ENCODE peak calls at places on chromosomes 3 and 15, in eight cellular contexts. Y, F, C, M, Q, O, L and P are unnamed samples.

GRCh38 chr3:129304553-129305222 is 26.0 kb downstream of the HMCES start:
- DNase-seq in M (no peak), Q (no peak), F (no peak), C (peak), Y (no peak), O (no peak), L (no peak), P (no peak)

GRCh38 chr15:95620934-95621579 is 709.4 kb upstream of the NR2F2 start:
- DNase-seq in F (peak), O (no peak), M (peak), Q (no peak), L (no peak), Y (no peak), C (peak), P (no peak)

GRCh38 chr3:126616931-126617330 is 38.0 kb downstream of the TXNRD3 start:
- DNase-seq in F (no peak), L (no peak), Y (no peak), Q (no peak), C (no peak), M (no peak), O (no peak), P (no peak)

GRCh38 chr3:16522820-16523219 is 9.3 kb upstream of the RFTN1 start:
- DNase-seq in Y (no peak), M (no peak), L (no peak), Q (no peak), C (no peak), F (no peak), O (no peak), P (no peak)

GRCh38 chr15:42385206-42385979 is 26.1 kb downstream of the CAPN3 start:
- DNase-seq in O (peak), Q (no peak), Y (peak), C (peak), L (no peak), F (no peak), M (peak), P (peak)

GRCh38 chr3:134378384-134378783 is 4.1 kb upstream of the AMOTL2 start:
- DNase-seq in O (peak), Y (peak), C (peak), Q (no peak), M (no peak), L (no peak), F (no peak), P (peak)

GRCh38 chr3:16174389-16174788 is at the start of gene GALNT15:
- DNase-seq in M (peak), O (no peak), Q (peak), F (peak), Y (no peak), L (peak), C (peak), P (no peak)

GRCh38 chr3:94069242-94069813 is 6.5 kb downstream of the NSUN3 start:
- DNase-seq in C (peak), Y (peak), L (no peak), M (peak), O (no peak), F (no peak), Q (no peak), P (no peak)

GRCh38 chr3:70854108-70854507 is 541.7 kb upstream of the MDFIC2 start:
- DNase-seq in Q (no peak), M (no peak), F (no peak), O (no peak), L (no peak), Y (no peak), C (no peak), P (no peak)

GRCh38 chr15:45100884-45101622 is 12.9 kb downstream of the DUOX2 start:
- DNase-seq in Q (peak), C (no peak), M (peak), L (no peak), F (no peak), Y (no peak), O (no peak), P (no peak)

DNA sequence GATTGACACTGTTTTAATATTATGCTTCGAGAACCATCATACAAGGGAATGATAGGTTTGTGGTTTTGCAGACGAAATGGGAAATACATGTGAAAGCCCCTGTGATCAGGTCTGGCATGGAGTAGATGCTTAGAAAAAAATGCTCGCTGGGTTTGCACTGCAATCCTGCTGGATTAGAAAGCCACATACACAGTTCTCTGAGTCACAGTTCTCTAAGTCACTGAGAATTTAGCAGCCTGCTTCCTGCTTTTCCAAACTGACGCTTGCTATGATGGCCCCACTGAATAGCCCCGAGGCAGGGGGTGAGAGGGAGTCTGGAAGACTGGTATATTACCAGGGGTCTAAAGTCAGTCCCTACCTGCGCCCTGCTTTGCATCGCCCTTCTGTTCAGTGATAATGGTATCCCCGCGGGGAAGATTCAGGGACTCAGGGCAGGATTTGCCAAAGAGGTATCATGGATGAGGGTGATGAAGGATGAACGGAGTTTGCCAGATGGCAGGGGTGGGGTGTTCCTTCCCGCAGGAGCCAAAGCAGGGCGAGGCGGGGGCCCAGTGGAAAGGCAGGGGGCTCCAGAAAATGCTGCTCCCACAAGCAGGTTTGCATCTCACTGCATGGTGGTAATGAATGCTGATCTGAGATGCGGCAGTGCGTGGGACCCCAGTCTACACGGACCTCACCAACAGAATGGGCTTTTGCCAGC is 82.3 kb downstream of the IQSEC1 start:
- DNase-seq in M (peak), F (peak), Y (no peak), Q (no peak), L (no peak), C (peak), O (no peak), P (no peak)
- H3K4me3 ChIP-seq in M (peak), F (no peak), Y (no peak), Q (no peak), L (no peak), C (no peak), O (no peak), P (no peak)

DNA sequence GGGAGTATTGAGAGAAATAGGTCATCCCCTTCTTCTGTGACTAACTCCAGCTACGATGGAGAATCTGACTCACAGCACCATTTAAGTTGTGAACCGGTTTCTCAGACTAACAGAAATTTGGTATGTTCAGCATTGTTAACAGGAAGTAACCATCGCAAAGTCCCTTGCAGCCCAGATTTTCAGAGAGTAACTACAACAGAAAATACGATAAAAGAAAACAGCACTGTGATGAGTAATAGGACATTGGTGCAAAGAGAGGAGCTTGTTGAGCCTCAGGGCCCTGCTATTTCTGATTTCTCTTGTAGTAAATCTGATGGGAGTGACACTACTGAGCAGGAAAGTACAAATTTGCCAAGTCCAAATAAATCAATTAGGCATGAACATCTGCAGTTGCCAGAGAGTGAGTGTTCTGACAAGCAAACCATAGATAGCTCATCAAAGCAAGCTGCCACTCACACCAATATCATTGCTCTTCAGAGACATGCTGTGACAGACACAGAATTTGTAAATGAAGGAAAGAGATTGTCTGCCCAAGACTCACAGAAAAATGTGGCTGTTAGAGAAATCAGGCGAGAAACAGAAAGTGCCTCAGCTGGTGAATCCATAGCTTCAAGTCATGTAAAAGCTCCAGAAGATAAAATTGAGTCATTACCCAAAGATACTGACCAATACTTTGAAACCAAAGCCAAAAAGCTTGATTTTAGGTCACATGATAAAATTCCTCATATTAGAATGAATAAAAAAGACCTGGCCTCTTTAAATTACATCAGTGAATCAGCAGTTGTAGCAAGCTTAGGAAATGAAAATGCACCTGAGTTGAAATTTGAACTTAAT is 50.6 kb downstream of the CRYBG3 start:
- DNase-seq in C (peak), O (no peak), Y (peak), M (peak), F (peak), L (peak), Q (no peak), P (no peak)
- H3K4me3 ChIP-seq in C (peak), O (no peak), Y (no peak), M (peak), F (peak), L (no peak), Q (no peak), P (no peak)

DNA sequence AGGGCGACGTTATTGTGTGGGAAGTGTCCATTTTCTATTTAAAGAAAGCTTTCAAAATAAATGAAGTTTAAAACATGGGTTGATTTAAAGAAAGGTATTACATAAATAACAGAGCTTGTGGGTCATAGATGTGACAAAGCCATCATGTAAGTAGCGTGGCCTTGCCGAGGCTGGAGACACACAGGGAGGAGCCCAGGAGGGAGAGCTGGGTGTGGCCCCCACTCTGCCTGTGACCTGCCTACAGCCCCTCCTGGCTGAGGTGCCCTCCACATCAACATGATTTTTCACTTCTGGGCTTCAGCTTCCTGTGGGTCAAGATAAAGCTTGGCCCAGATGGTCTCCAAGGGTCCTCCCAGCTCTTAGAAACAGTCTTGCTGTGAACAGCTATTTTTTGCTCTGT is 12.5 kb upstream of the MGLL start:
- DNase-seq in O (no peak), Y (no peak), M (no peak), Q (no peak), L (no peak), F (no peak), C (no peak), P (no peak)
- H3K4me3 ChIP-seq in O (no peak), Y (no peak), M (no peak), Q (no peak), L (no peak), F (no peak), C (no peak), P (no peak)

GRCh38 chr15:85750807-85751730 is 43.7 kb downstream of the KLHL25 start:
- DNase-seq in M (peak), Y (peak), O (peak), Q (no peak), L (peak), F (no peak), C (peak), P (no peak)
- H3K4me3 ChIP-seq in M (no peak), Y (no peak), O (no peak), Q (no peak), L (no peak), F (no peak), C (no peak), P (no peak)